ENCODE peak calls at places on chromosomes 1 and 21, in seven cellular contexts. Z is activated naive CD8-positive, alpha-beta T cell treated with anti-CD3 and anti-CD28 coated beads, Interleukin-2, amount 50 U/mL, for 16 hours; T is A172; A is H4; E is T-helper 9 cell; R is naive thymus-derived CD4-positive, alpha-beta T cell; Q is GM23338. N is an unnamed sample.

GRCh38 chr1:8598060-8598724 is 219.2 kb downstream of the RERE start:
- DNase-seq in Q (peak; percentile 52), R (no peak), T (no peak), E (no peak), Z (no peak), A (no peak), N (no peak)

GRCh38 chr1:18324246-18324645 is 156.5 kb upstream of the KLHDC7A start:
- DNase-seq in E (no peak), A (no peak), Z (no peak), R (no peak), T (no peak), Q (peak; percentile 63), N (no peak)

GRCh38 chr1:186059311-186059710 is 315.7 kb downstream of the TPR start:
- DNase-seq in R (no peak), Z (no peak), E (no peak), A (no peak), T (no peak), Q (no peak), N (no peak)

GRCh38 chr1:40984066-40984465 is 4.6 kb downstream of the CTPS1 start:
- DNase-seq in E (no peak), T (no peak), Z (no peak), A (no peak), R (no peak), Q (no peak), N (no peak)

GRCh38 chr1:64469121-64469520 is 808 bp upstream of the CACHD1 start:
- DNase-seq in T (no peak), R (no peak), A (no peak), E (no peak), Z (no peak), Q (peak; percentile 57), N (no peak)

GRCh38 chr1:234585333-234586055 is 24.5 kb downstream of the IRF2BP2 start:
- DNase-seq in A (no peak), E (no peak), Q (no peak), T (no peak), Z (no peak), R (no peak), N (no peak)

GRCh38 chr1:50667710-50668356 is 244.6 kb upstream of the DMRTA2 start:
- DNase-seq in T (no peak), E (no peak), Z (no peak), A (no peak), R (no peak), Q (peak; percentile 8), N (no peak)

GRCh38 chr1:225685476-225686176 is 32.7 kb upstream of the ENAH start:
- DNase-seq in Z (no peak), R (no peak), A (no peak), T (no peak), E (no peak), Q (no peak), N (no peak)

GRCh38 chr21:32499249-32500055 is 85.9 kb downstream of the TCP10L start:
- DNase-seq in T (peak; percentile 78), R (no peak), Q (no peak), E (no peak), Z (no peak), A (no peak), N (no peak)

GRCh38 chr1:170664828-170665617 is 1.1 kb downstream of the PRRX1 start:
- DNase-seq in T (peak; percentile 43), Z (no peak), E (no peak), Q (peak; percentile 66), A (no peak), R (no peak), N (no peak)

GRCh38 chr1:206002160-206002559 is 1.0 kb downstream of the RAB7B start:
- DNase-seq in Z (no peak), A (no peak), T (no peak), E (no peak), Q (no peak), R (peak; percentile 15), N (no peak)

GRCh38 chr1:241229216-241229615 is 127.8 kb downstream of the RGS7 start:
- DNase-seq in T (no peak), Z (no peak), E (no peak), Q (no peak), R (no peak), A (no peak), N (no peak)

GRCh38 chr1:205436776-205437485 is 15.1 kb upstream of the LEMD1 start:
- DNase-seq in Q (no peak), E (no peak), Z (no peak), A (no peak), R (no peak), T (no peak), N (no peak)

GRCh38 chr1:98661544-98662353 is at the start of gene SNX7:
- DNase-seq in A (peak; percentile 60), R (peak; percentile 22), Z (no peak), Q (peak; percentile 86), E (peak; percentile 10), T (peak; percentile 34), N (no peak)

GRCh38 chr1:221823149-221823548 is 81.3 kb upstream of the DUSP10 start:
- DNase-seq in Z (no peak), E (no peak), R (no peak), T (no peak), A (no peak), Q (no peak), N (no peak)

GRCh38 chr1:41874350-41874749 is 44.4 kb downstream of the HIVEP3 start:
- DNase-seq in Z (no peak), E (no peak), A (no peak), Q (peak; percentile 15), R (no peak), T (no peak), N (no peak)

GRCh38 chr1:6819641-6820040 is 34.4 kb downstream of the CAMTA1 start:
- DNase-seq in R (no peak), A (no peak), E (no peak), Q (no peak), T (no peak), Z (no peak), N (no peak)

GRCh38 chr1:180769889-180770288 is 138.1 kb downstream of the XPR1 start:
- DNase-seq in R (no peak), A (no peak), Q (no peak), E (no peak), Z (no peak), T (no peak), N (no peak)

GRCh38 chr21:33291686-33292085 is 25.5 kb downstream of the IL10RB start:
- DNase-seq in A (no peak), R (no peak), E (no peak), T (no peak), Q (no peak), Z (no peak), N (no peak)

GRCh38 chr1:163528710-163529348 is 207.1 kb downstream of the NUF2 start:
- DNase-seq in Q (peak; percentile 52), T (peak; percentile 39), A (no peak), R (no peak), E (no peak), Z (no peak), N (no peak)

GRCh38 chr1:223654083-223654482 is 11.4 kb downstream of the CAPN8 start:
- DNase-seq in R (no peak), A (no peak), T (no peak), Z (no peak), E (no peak), Q (no peak), N (no peak)

GRCh38 chr1:228471762-228472398 is 15.3 kb upstream of the RNF187 start:
- DNase-seq in E (no peak), R (no peak), T (peak; percentile 26), Q (peak; percentile 93), A (peak; percentile 38), Z (no peak), N (no peak)

GRCh38 chr1:68010094-68010493 is 40.3 kb downstream of the DIRAS3 start:
- DNase-seq in Z (no peak), T (peak; percentile 19), R (no peak), Q (peak; percentile 40), E (no peak), A (no peak), N (no peak)

GRCh38 chr1:238468068-238468467 is 577.3 kb upstream of the ZP4 start:
- DNase-seq in A (no peak), T (no peak), R (no peak), Q (no peak), Z (no peak), E (no peak), N (no peak)

GRCh38 chr1:2300004-2300771 is 72.1 kb downstream of the SKI start:
- DNase-seq in A (no peak), Z (peak; percentile 58), E (peak; percentile 66), Q (no peak), R (peak; percentile 74), T (no peak), N (peak; percentile 78)

GRCh38 chr21:31162827-31163226 is 124.6 kb upstream of the KRTAP19-8 start:
- DNase-seq in A (peak; percentile 56), E (no peak), T (peak; percentile 32), Q (no peak), Z (no peak), R (no peak), N (no peak)

GRCh38 chr1:119449964-119450363 is 35.0 kb downstream of the HSD3B2 start:
- DNase-seq in Z (no peak), E (no peak), T (no peak), A (peak; percentile 35), Q (peak; percentile 86), R (no peak), N (no peak)

GRCh38 chr1:177744906-177745305 is 225.0 kb downstream of the SEC16B start:
- DNase-seq in E (no peak), R (no peak), A (no peak), Q (no peak), T (no peak), Z (no peak), N (no peak)

GRCh38 chr1:13990939-13991338 is 291.0 kb downstream of the PRDM2 start:
- DNase-seq in A (no peak), T (no peak), Q (no peak), E (no peak), R (no peak), Z (no peak), N (no peak)

GRCh38 chr1:240888039-240888786 is 276.3 kb upstream of the GREM2 start:
- DNase-seq in R (peak; percentile 21), T (peak; percentile 70), Q (peak; percentile 89), A (peak; percentile 30), E (no peak), Z (no peak), N (no peak)

GRCh38 chr1:245501635-245502034 is 346.9 kb downstream of the KIF26B start:
- DNase-seq in E (no peak), Z (no peak), A (no peak), Q (no peak), R (no peak), T (no peak), N (no peak)

GRCh38 chr1:230430499-230430898 is 4.4 kb upstream of the PGBD5 start:
- DNase-seq in R (no peak), A (no peak), Z (no peak), T (no peak), Q (no peak), E (no peak), N (no peak)

GRCh38 chr1:21572735-21573277 is 63.6 kb downstream of the ALPL start:
- DNase-seq in R (no peak), Z (no peak), Q (no peak), E (no peak), T (no peak), A (no peak), N (no peak)

N was measured in effector memory CD4-positive, alpha-beta T cell.